ENCODE peak calls at places on chromosome 7, in six cellular contexts. W is fibroblast of mammary gland, E is frontal cortex, H is mesenteric fat pad, J is NCI-H2081 treated with DMSO at 0.1 percent for 48 hours, B is endothelial cell. T is an unnamed sample.

GRCh38 chr7:27916372-27916771 is 176.4 kb downstream of the TAX1BP1 start:
- DNase-seq in W (no peak), E (no peak), H (no peak), J (no peak), B (no peak), T (no peak)

GRCh38 chr7:1422512-1423265 is 36.6 kb downstream of the MICALL2 start:
- DNase-seq in W (no peak), E (no peak), H (no peak), J (peak; percentile 83), B (no peak), T (no peak)

GRCh38 chr7:125033506-125033905 is 103.9 kb upstream of the POT1 start:
- DNase-seq in W (no peak), E (no peak), H (no peak), J (no peak), B (no peak), T (no peak)

GRCh38 chr7:867406-868188 is 8.8 kb upstream of the GET4 start:
- DNase-seq in W (peak; percentile 69), E (no peak), H (no peak), J (no peak), B (no peak), T (no peak)

GRCh38 chr7:81284576-81284975 is 365.7 kb upstream of the SEMA3C start:
- DNase-seq in W (peak; percentile 71), E (no peak), H (no peak), J (no peak), B (no peak), T (peak; percentile 57)

GRCh38 chr7:105617280-105618015 is 36.2 kb upstream of the EFCAB10 start:
- DNase-seq in W (no peak), E (no peak), H (no peak), J (no peak), B (no peak), T (no peak)

GRCh38 chr7:156558198-156558597 is 82.4 kb upstream of the RNF32 start:
- DNase-seq in W (peak; percentile 27), E (no peak), H (no peak), J (no peak), B (no peak), T (no peak)

GRCh38 chr7:141362580-141363435 is 188.4 kb upstream of the AGK start:
- DNase-seq in W (peak; percentile 90), E (no peak), H (no peak), J (no peak), B (no peak), T (peak; percentile 50)

GRCh38 chr7:134890246-134891240 is 95.8 kb upstream of the AGBL3 start:
- DNase-seq in W (peak; percentile 90), E (no peak), H (no peak), J (no peak), B (peak; percentile 11), T (no peak)

GRCh38 chr7:68955656-68956055 is 642.6 kb upstream of the AUTS2 start:
- DNase-seq in W (no peak), E (no peak), H (no peak), J (no peak), B (no peak), T (no peak)

GRCh38 chr7:151821806-151822540 is 54.9 kb downstream of the PRKAG2 start:
- DNase-seq in W (no peak), E (no peak), H (no peak), J (no peak), B (no peak), T (no peak)

GRCh38 chr7:139535252-139535651 is 11.8 kb downstream of the CLEC2L start:
- DNase-seq in W (no peak), E (no peak), H (no peak), J (no peak), B (no peak), T (no peak)

GRCh38 chr7:56083150-56083785 is 9.5 kb downstream of the PHKG1 start:
- DNase-seq in W (no peak), E (no peak), H (no peak), J (no peak), B (no peak), T (no peak)

GRCh38 chr7:101018271-101019167 is 1.4 kb upstream of the MUC17 start:
- DNase-seq in W (no peak), E (no peak), H (no peak), J (no peak), B (no peak), T (no peak)

GRCh38 chr7:87148332-87148955 is 3.8 kb upstream of the DMTF1 start:
- DNase-seq in W (peak; percentile 59), E (peak; percentile 29), H (no peak), J (no peak), B (no peak), T (peak; percentile 32)

GRCh38 chr7:81684513-81685262 is 85.2 kb downstream of the HGF start:
- DNase-seq in W (peak; percentile 100), E (peak; percentile 5), H (no peak), J (peak; percentile 39), B (no peak), T (peak; percentile 96)

GRCh38 chr7:84492565-84493034 is 298.0 kb upstream of the SEMA3A start:
- DNase-seq in W (peak; percentile 69), E (no peak), H (no peak), J (no peak), B (no peak), T (no peak)

GRCh38 chr7:105656922-105657521 is 75.7 kb upstream of the EFCAB10 start:
- DNase-seq in W (peak; percentile 43), E (no peak), H (no peak), J (no peak), B (peak; percentile 65), T (peak; percentile 65)

GRCh38 chr7:141590666-141591065 is 39.5 kb downstream of the AGK start:
- DNase-seq in W (peak; percentile 11), E (no peak), H (no peak), J (no peak), B (no peak), T (no peak)

GRCh38 chr7:22566176-22566575 is 66.2 kb upstream of the STEAP1B start:
- DNase-seq in W (no peak), E (no peak), H (no peak), J (no peak), B (no peak), T (no peak)

GRCh38 chr7:32030904-32031692 is 39.1 kb downstream of the PDE1C start:
- DNase-seq in W (no peak), E (no peak), H (no peak), J (no peak), B (no peak), T (peak; percentile 53)

GRCh38 chr7:87234949-87235348 is 15.4 kb upstream of the TMEM243 start:
- DNase-seq in W (peak; percentile 26), E (no peak), H (no peak), J (no peak), B (no peak), T (no peak)

GRCh38 chr7:131040467-131040932 is 287.2 kb upstream of the MKLN1 start:
- DNase-seq in W (peak; percentile 82), E (peak; percentile 43), H (no peak), J (peak; percentile 23), B (peak; percentile 59), T (peak; percentile 89)

GRCh38 chr7:123798527-123799188 is 46.3 kb upstream of the HYAL4 start:
- DNase-seq in W (no peak), E (no peak), H (no peak), J (no peak), B (no peak), T (no peak)

GRCh38 chr7:155509725-155510551 is 36.4 kb downstream of the CNPY1 start:
- DNase-seq in W (no peak), E (no peak), H (peak; percentile 78), J (no peak), B (no peak), T (no peak)

GRCh38 chr7:95878677-95879076 is 106.3 kb downstream of the DYNC1I1 start:
- DNase-seq in W (no peak), E (no peak), H (no peak), J (no peak), B (no peak), T (no peak)

GRCh38 chr7:28921822-28922221 is 36.3 kb downstream of the TRIL start:
- DNase-seq in W (peak; percentile 70), E (peak; percentile 57), H (no peak), J (peak; percentile 69), B (peak; percentile 59), T (peak; percentile 67)

GRCh38 chr7:10455936-10456335 is 517.7 kb upstream of the PHF14 start:
- DNase-seq in W (no peak), E (no peak), H (no peak), J (no peak), B (no peak), T (no peak)

GRCh38 chr7:83546586-83546985 is 102.4 kb downstream of the SEMA3E start:
- DNase-seq in W (peak; percentile 33), E (no peak), H (no peak), J (no peak), B (no peak), T (no peak)

GRCh38 chr7:3399858-3400257 is 98.8 kb downstream of the SDK1 start:
- DNase-seq in W (peak; percentile 22), E (no peak), H (no peak), J (no peak), B (peak; percentile 58), T (no peak)

GRCh38 chr7:152848026-152848425 is 88.5 kb downstream of the ACTR3B start:
- DNase-seq in W (no peak), E (no peak), H (no peak), J (no peak), B (no peak), T (no peak)

GRCh38 chr7:99554929-99555328 is 3.0 kb upstream of the FAM200A start:
- DNase-seq in W (no peak), E (no peak), H (no peak), J (no peak), B (no peak), T (no peak)

GRCh38 chr7:134513169-134513752 is 14.1 kb upstream of the AKR1B10 start:
- DNase-seq in W (peak; percentile 67), E (peak; percentile 5), H (no peak), J (no peak), B (peak; percentile 58), T (peak; percentile 87)

GRCh38 chr7:133023370-133024075 is 58.4 kb downstream of the CHCHD3 start:
- DNase-seq in W (no peak), E (no peak), H (no peak), J (no peak), B (no peak), T (no peak)

GRCh38 chr7:134480730-134481129 is 21.8 kb upstream of the AKR1B1 start:
- DNase-seq in W (peak; percentile 41), E (no peak), H (no peak), J (no peak), B (no peak), T (peak; percentile 91)

GRCh38 chr7:55444786-55445185 is 79.6 kb downstream of the LANCL2 start:
- DNase-seq in W (no peak), E (no peak), H (no peak), J (no peak), B (no peak), T (no peak)

GRCh38 chr7:93949468-93949867 is 27.9 kb downstream of the GNG11 start:
- DNase-seq in W (peak; percentile 92), E (no peak), H (no peak), J (no peak), B (no peak), T (peak; percentile 42)

T was measured in COLO829.